ENCODE peak calls at places on chromosome 2, in seven cellular contexts. C, T, A, S, X, Q and F are unnamed samples. For H3K4me1, the result is how much of the 10 kb centered on the place peaks cover.

GRCh38 chr2:67782443-67782842 is 280.4 kb downstream of the C1D start:
- DNase-seq in A (no peak), Q (peak), X (no peak), C (no peak), T (peak), S (peak), F (no peak)

GRCh38 chr2:236684534-236685256 is 115.1 kb downstream of the ACKR3 start:
- DNase-seq in S (no peak), X (no peak), Q (no peak), T (no peak), A (no peak), C (no peak), F (no peak)

GRCh38 chr2:28172114-28172898 is 220.4 kb upstream of the FOSL2 start:
- DNase-seq in C (no peak), S (peak), X (no peak), T (peak), Q (peak), A (peak), F (no peak)

GRCh38 chr2:211591456-211591855 is 947.1 kb downstream of the ERBB4 start:
- DNase-seq in C (no peak), S (no peak), X (no peak), Q (no peak), A (no peak), T (no peak), F (no peak)

GRCh38 chr2:132374961-132375360 is 41.6 kb upstream of the GPR39 start:
- DNase-seq in C (no peak), S (no peak), T (peak), A (no peak), X (no peak), Q (no peak), F (no peak)

GRCh38 chr2:7011376-7012083 is 94.3 kb downstream of the RNF144A start:
- DNase-seq in S (no peak), C (no peak), A (peak), Q (peak), X (peak), T (peak), F (no peak)

GRCh38 chr2:180364719-180365118 is 357.6 kb upstream of the CWC22 start:
- DNase-seq in A (no peak), T (no peak), S (no peak), Q (no peak), X (no peak), C (no peak), F (no peak)

GRCh38 chr2:150644298-150645067 is 157.0 kb upstream of the RND3 start:
- DNase-seq in C (no peak), Q (peak), X (peak), S (peak), T (peak), A (peak), F (no peak)

GRCh38 chr2:235107640-235107951 is 155.8 kb downstream of the SH3BP4 start:
- DNase-seq in C (no peak), T (no peak), X (no peak), A (no peak), S (no peak), Q (no peak), F (no peak)

GRCh38 chr2:200100027-200100426 is 144.6 kb downstream of the MAIP1 start:
- DNase-seq in A (no peak), Q (no peak), X (no peak), T (no peak), C (no peak), S (no peak), F (no peak)

GRCh38 chr2:73343992-73344391 is 41.6 kb upstream of the ALMS1 start:
- DNase-seq in Q (no peak), A (no peak), T (no peak), C (no peak), X (no peak), S (no peak), F (no peak)

GRCh38 chr2:69578201-69578555 is 65.4 kb downstream of the AAK1 start:
- DNase-seq in A (no peak), T (no peak), S (no peak), Q (no peak), C (no peak), X (no peak), F (no peak)

GRCh38 chr2:25491966-25492532 is 150.3 kb upstream of the DNMT3A start:
- DNase-seq in T (peak), A (no peak), Q (peak), C (no peak), X (peak), S (peak), F (no peak)

GRCh38 chr2:38260469-38260868 is 116.6 kb downstream of the ATL2 start:
- DNase-seq in C (peak), A (no peak), T (no peak), Q (no peak), S (no peak), X (no peak), F (no peak)

GRCh38 chr2:164677271-164677670 is 56.0 kb upstream of the GRB14 start:
- DNase-seq in S (no peak), A (peak), T (no peak), Q (no peak), C (no peak), X (no peak), F (no peak)

GRCh38 chr2:41853427-41854191 is 194.2 kb upstream of the PKDCC start:
- DNase-seq in T (peak), S (peak), C (no peak), X (peak), A (peak), Q (peak), F (no peak)

GRCh38 chr2:240498171-240498957 is 59.4 kb downstream of the ANKMY1 start:
- DNase-seq in Q (no peak), X (no peak), C (no peak), S (no peak), T (no peak), A (no peak), F (no peak)

GRCh38 chr2:66897181-66897580 is 462.3 kb downstream of the MEIS1 start:
- DNase-seq in S (peak), X (peak), A (no peak), Q (peak), T (peak), C (no peak), F (no peak)

GRCh38 chr2:206801417-206801772 is 36.0 kb downstream of the FASTKD2 start:
- DNase-seq in A (no peak), X (no peak), C (no peak), Q (no peak), T (no peak), S (no peak), F (no peak)

GRCh38 chr2:73176205-73176880 is 26.0 kb upstream of the NOTO start:
- DNase-seq in A (no peak), X (no peak), T (no peak), S (no peak), Q (no peak), C (no peak), F (peak)

GRCh38 chr2:167748536-167748935 is 498.9 kb downstream of the STK39 start:
- DNase-seq in Q (no peak), X (no peak), C (no peak), T (no peak), A (no peak), S (no peak), F (no peak)

GRCh38 chr2:241933175-241933911 is 63.8 kb downstream of the RTP5 start:
- DNase-seq in X (peak), A (no peak), S (no peak), C (no peak), Q (peak), T (peak), F (no peak)

GRCh38 chr2:151827564-151828142 is 568 bp downstream of the ARL5A start:
- DNase-seq in T (peak), S (peak), A (no peak), X (peak), Q (peak), C (no peak), F (peak)

GRCh38 chr2:46334389-46335345 is 37.5 kb downstream of the EPAS1 start:
- DNase-seq in A (peak), X (peak), C (no peak), S (peak), Q (peak), T (peak), F (no peak)

GRCh38 chr2:192035731-192036442 is 158.8 kb downstream of the TMEFF2 start:
- DNase-seq in T (peak), S (peak), Q (peak), C (no peak), A (no peak), X (peak), F (no peak)

GRCh38 chr2:457792-458430 is 170.0 kb upstream of the ALKAL2 start:
- DNase-seq in A (no peak), Q (no peak), C (no peak), X (peak), S (no peak), T (no peak), F (no peak)

GRCh38 chr2:240143801-240144648 is 3.6 kb upstream of the OTOS start:
- DNase-seq in A (no peak), Q (no peak), C (no peak), T (peak), X (peak), S (peak), F (peak)

GRCh38 chr2:128603411-128603924 is 284.8 kb upstream of the HS6ST1 start:
- DNase-seq in S (no peak), X (no peak), A (no peak), Q (no peak), T (no peak), C (no peak), F (peak)

GRCh38 chr2:222656544-222657446 is 903 bp upstream of the FARSB start:
- DNase-seq in T (peak), Q (no peak), A (no peak), X (no peak), S (no peak), C (no peak), F (no peak)

DNA sequence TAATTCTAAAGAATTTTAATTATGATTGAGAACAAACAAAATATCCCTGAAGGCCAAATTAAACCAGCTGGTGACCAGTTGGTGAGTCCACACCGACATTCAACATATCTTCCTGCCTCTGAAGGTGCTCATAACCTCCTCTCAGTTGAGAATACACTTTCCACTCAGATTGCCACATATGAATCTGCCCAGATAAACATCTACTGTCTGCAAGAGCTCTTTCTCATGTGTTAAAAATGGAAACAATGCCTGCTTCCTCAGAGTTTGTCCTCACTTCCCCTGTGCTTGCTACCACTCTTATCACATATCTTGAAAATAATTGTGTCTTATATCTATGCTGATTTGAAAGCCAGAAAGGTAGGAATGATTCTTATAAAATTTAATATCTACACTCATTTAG is 177.7 kb upstream of the GULP1 start:
- DNase-seq in X (no peak), Q (peak), C (no peak), A (peak), T (peak), S (peak), F (no peak)
- H3K4me1 ChIP-seq in X (under half), Q (under half), C (under half), A (under half), T (under half), S (under half), F (under half)

GRCh38 chr2:10079192-10079930 is 850 bp downstream of the CYS1 start:
- DNase-seq in T (peak), A (peak), S (peak), X (peak), Q (peak), C (no peak), F (peak)
- TF ChIP-seq CTCF in T (no peak), A (no peak), S (no peak), X (no peak), Q (no peak), C (no peak), F (no peak)

DNA sequence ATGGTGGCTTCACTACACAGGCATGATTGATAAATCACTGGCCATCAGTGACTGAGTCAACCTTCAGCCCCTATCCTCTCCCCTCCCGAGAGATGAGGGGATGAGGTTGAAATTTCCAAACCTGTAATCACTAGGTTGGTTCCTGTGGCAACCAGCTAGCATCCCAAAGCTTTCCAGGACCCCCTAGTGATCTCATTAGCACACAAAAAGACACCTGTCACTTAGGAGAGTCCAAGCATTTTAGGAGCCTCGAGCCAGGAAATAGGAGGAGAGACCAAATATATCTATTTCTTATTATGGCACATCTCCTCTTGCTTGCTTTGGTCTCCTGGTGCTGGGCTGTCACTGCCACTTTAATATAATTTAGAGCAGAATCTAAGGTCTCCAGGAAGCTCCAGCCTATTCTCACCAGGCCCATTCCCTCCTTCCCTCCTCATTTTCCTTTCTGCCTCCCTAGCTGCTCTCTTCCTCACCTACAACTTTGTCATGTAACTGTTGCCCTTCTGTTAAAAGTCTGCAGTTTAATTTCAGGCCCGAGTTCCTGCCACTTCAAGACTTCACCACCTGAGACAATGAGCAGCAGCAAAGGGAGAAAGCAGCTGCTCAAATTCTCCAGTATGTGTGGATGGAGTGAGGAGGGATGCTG is 33.2 kb upstream of the NAB1 start:
- DNase-seq in C (no peak), X (no peak), A (no peak), T (no peak), Q (no peak), S (no peak), F (no peak)
- H3K9ac ChIP-seq in C (no peak), X (no peak), A (no peak), T (no peak), Q (no peak), S (no peak), F (no peak)

DNA sequence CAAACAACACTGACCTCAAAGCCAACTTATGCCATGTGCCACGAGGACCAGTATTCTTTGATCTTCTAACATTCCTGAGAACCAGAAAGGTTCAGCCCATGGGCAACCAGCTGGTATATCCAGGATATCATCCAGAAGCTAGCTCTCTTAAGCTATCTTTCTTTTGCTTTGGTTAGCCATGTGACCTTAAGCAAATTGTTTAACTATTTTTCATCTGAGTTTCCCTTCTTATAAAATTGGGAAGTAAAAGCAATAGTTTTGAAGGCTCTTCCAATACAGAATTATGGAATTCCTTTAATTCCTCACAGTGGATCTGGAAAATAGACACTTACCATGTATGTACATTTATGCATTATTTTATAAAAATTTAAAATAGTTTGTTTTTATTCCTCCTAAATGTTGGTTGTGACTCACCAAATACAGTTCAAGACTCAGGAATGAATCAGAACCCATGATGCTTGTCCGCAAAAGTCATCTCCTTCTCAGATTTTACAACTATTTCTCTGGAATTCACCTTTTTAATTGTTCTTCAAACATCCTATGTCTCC is 435.7 kb downstream of the ZEB2 start:
- DNase-seq in C (no peak), T (peak), S (peak), X (peak), A (peak), Q (peak), F (no peak)
- H3K4me1 ChIP-seq in C (under half), T (under half), S (under half), X (half or more), A (under half), Q (under half), F (under half)